ENCODE peak calls at places on chromosome 7, in five cellular contexts. F is activated T-helper 1 cell treated with anti-CD3 and anti-CD28 coated beads, Interleukin-12 subunit alpha, Interleukin-12 subunit beta, Interleukin-2, Interleukin-4 antibody, amounts not matched to agents 30 ng/mL and 10 ng/mL and 1 ng/mL, durations not matched to agents 14 hours and 24 hours and 36 hours; P is K562; Q is HT1080; M is colonic mucosa. G is an unnamed sample.

GRCh38 chr7:146844405-146844804 is 727.8 kb downstream of the CNTNAP2 start:
- DNase-seq in M (no peak), F (no peak), Q (no peak), P (no peak), G (no peak)

GRCh38 chr7:44189993-44190872 is 994 bp upstream of the GCK start:
- DNase-seq in M (no peak), P (peak), F (no peak), Q (no peak), G (no peak)

GRCh38 chr7:143384148-143384547 is 3.0 kb downstream of the ZYX start:
- DNase-seq in Q (no peak), M (no peak), F (no peak), P (no peak), G (no peak)

GRCh38 chr7:159113056-159113455 is 31.6 kb downstream of the VIPR2 start:
- DNase-seq in F (no peak), M (no peak), P (no peak), Q (no peak), G (no peak)

GRCh38 chr7:28957822-28958234 is 302 bp downstream of the TRIL start:
- DNase-seq in Q (no peak), F (no peak), P (no peak), M (peak), G (no peak)

GRCh38 chr7:2460641-2461040 is 15.6 kb downstream of the GRIFIN start:
- DNase-seq in Q (no peak), M (no peak), F (no peak), P (no peak), G (no peak)

GRCh38 chr7:33061282-33061928 is 1.2 kb downstream of the NT5C3A start:
- DNase-seq in M (no peak), Q (no peak), P (no peak), F (no peak), G (no peak)

GRCh38 chr7:118862733-118863132 is 638.2 kb downstream of the ANKRD7 start:
- DNase-seq in M (no peak), Q (no peak), F (no peak), P (no peak), G (no peak)

GRCh38 chr7:26608402-26608801 is 256.0 kb downstream of the SKAP2 start:
- DNase-seq in F (no peak), M (no peak), P (no peak), Q (no peak), G (no peak)

GRCh38 chr7:66257481-66257880 is 52.3 kb downstream of the TPST1 start:
- DNase-seq in P (no peak), M (no peak), F (no peak), Q (no peak), G (no peak)

GRCh38 chr7:116018731-116019130 is 11.8 kb downstream of the TFEC start:
- DNase-seq in P (no peak), Q (no peak), F (no peak), M (no peak), G (no peak)

GRCh38 chr7:24576171-24577052 is 3.2 kb downstream of the PALS2 start:
- DNase-seq in Q (peak), M (peak), P (peak), F (no peak), G (no peak)

GRCh38 chr7:127976056-127976455 is 55.2 kb downstream of the LRRC4 start:
- DNase-seq in Q (no peak), F (no peak), P (no peak), M (peak), G (no peak)

GRCh38 chr7:41792099-41792498 is 89.2 kb upstream of the INHBA start:
- DNase-seq in Q (peak), P (no peak), F (no peak), M (no peak), G (no peak)

GRCh38 chr7:151038951-151039849 is 9.1 kb upstream of the ASIC3 start:
- DNase-seq in F (no peak), P (peak), Q (peak), M (peak), G (no peak)

GRCh38 chr7:36312064-36312914 is 77.4 kb upstream of the ANLN start:
- DNase-seq in P (peak), F (no peak), M (peak), Q (peak), G (no peak)

GRCh38 chr7:114865564-114865963 is 56.3 kb upstream of the MDFIC start:
- DNase-seq in M (peak), P (no peak), F (peak), Q (peak), G (peak)

GRCh38 chr7:157461805-157462771 is 125.3 kb downstream of the DNAJB6 start:
- DNase-seq in P (no peak), M (no peak), Q (no peak), F (no peak), G (no peak)

GRCh38 chr7:85669139-85669692 is 482.4 kb upstream of the SEMA3D start:
- DNase-seq in Q (no peak), M (no peak), F (no peak), P (no peak), G (no peak)

GRCh38 chr7:8185907-8186306 is 76.1 kb downstream of the ICA1 start:
- DNase-seq in P (no peak), M (no peak), Q (no peak), F (no peak), G (no peak)

GRCh38 chr7:11346312-11346711 is 372.6 kb downstream of the PHF14 start:
- DNase-seq in F (no peak), Q (no peak), P (no peak), M (no peak), G (no peak)

GRCh38 chr7:25775999-25776736 is 375.8 kb upstream of the NFE2L3 start:
- DNase-seq in Q (no peak), F (no peak), M (no peak), P (no peak), G (no peak)

GRCh38 chr7:21067216-21067615 is 280.5 kb upstream of the SP8 start:
- DNase-seq in Q (no peak), P (no peak), M (no peak), F (no peak), G (no peak)

GRCh38 chr7:95012001-95012400 is 104.6 kb downstream of the PPP1R9A start:
- DNase-seq in Q (peak), M (no peak), P (no peak), F (no peak), G (no peak)